ENCODE peak calls at places on chromosomes 1 and 21, in four cellular contexts. J is fibroblast of lung, D is astrocyte of the spinal cord, X is upper lobe of right lung. O is an unnamed sample.

GRCh38 chr1:108852541-108852940 is 4.4 kb downstream of the AKNAD1 start:
- DNase-seq in D (no peak), J (peak), X (no peak), O (peak)

GRCh38 chr1:156106624-156107488 is 7.7 kb upstream of the LMNA start:
- DNase-seq in J (no peak), D (no peak), X (no peak), O (peak)

GRCh38 chr1:177495878-177496277 is 325.1 kb downstream of the BRINP2 start:
- DNase-seq in J (no peak), X (no peak), D (no peak), O (peak)

GRCh38 chr1:64006276-64007051 is 197.0 kb upstream of the UBE2U start:
- DNase-seq in J (peak), X (no peak), D (peak), O (peak)

GRCh38 chr1:235078927-235079381 is 49.7 kb downstream of the TOMM20 start:
- DNase-seq in D (peak), J (peak), X (no peak), O (peak)

GRCh38 chr1:46041551-46041950 is 90.9 kb downstream of the PIK3R3 start:
- DNase-seq in X (no peak), J (no peak), D (no peak), O (no peak)

GRCh38 chr21:20486303-20486702 is 511.9 kb upstream of the NCAM2 start:
- DNase-seq in X (no peak), J (no peak), D (no peak), O (no peak)

GRCh38 chr21:27024316-27024715 is 57.4 kb upstream of the ADAMTS5 start:
- DNase-seq in D (peak), X (no peak), J (peak), O (peak)

GRCh38 chr21:43690346-43690745 is 28.6 kb upstream of the PDXK start:
- DNase-seq in X (no peak), J (no peak), D (no peak), O (no peak)

GRCh38 chr1:157237522-157237921 is 99.3 kb upstream of the ETV3 start:
- DNase-seq in X (no peak), J (no peak), D (no peak), O (no peak)

GRCh38 chr1:154838473-154838872 is 31.6 kb downstream of the KCNN3 start:
- DNase-seq in D (no peak), X (no peak), J (no peak), O (no peak)

GRCh38 chr21:45209685-45210284 is 77.9 kb downstream of the POFUT2 start:
- DNase-seq in D (no peak), J (no peak), X (peak), O (no peak)

DNA sequence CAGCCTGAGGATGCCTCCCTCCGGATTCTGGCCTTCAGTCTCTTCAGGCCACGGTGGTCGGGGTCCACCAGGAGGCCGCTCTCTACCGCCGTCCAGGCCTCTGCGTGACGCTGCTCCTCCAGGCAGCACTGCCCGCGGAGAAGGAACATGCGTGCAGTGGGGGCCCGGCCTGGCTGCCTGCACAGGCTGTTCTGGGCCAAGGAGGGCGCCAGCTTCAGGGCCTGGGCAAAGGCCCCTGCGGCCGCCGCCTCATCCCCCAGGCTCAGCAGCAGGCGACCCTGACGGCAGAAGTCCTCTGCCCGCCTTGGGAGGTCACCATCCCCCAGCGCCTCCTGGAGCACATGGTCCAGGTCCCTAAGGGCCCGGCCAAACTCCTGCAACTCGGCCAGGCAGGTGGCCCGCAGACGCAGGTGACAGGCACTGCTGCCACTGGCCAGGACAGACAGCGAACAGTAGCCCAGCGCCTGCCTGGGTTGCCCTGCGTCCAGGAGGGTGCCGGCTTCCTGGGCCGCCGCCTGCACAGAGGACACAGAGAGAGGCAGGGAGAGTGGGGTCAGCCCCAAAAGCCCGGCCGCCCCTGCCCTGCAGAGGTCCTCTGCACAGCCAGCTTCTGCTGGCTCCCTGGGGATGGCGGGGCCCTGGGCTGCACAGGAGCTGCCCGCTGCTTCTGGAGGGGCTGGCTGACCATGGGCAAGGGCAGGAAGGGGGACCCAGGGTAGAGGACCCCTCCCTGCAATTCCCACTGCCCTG is 8.7 kb upstream of the MMEL1 start:
- DNase-seq in X (peak), J (no peak), D (no peak), O (no peak)
- H3K4me3 ChIP-seq in X (peak), J (peak), D (peak), O (peak)

DNA sequence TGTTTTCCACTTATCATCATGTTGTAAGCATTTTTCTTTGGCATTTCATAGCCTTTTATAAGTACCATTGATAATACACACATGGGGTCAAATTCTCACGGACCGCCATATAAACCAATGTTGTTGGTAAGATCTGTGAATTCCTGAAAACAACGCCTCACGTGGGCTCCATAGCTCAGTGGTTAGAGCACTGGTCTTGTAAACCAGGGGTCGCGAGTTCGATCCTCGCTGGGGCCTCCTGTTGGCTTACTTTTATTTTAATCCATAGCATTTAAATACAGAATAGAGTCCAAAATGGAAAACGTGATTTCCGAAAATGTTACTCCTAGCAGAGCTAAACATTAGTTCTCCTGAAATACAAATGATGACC is 83.1 kb downstream of the HHIPL2 start:
- DNase-seq in X (peak), J (peak), D (no peak), O (peak)
- H3K4me3 ChIP-seq in X (peak), J (peak), D (peak), O (peak)

GRCh38 chr1:41382531-41383090 is 21.4 kb downstream of the FOXO6 start:
- DNase-seq in D (no peak), X (peak), J (no peak), O (no peak)
- H3K4me3 ChIP-seq in D (peak), X (peak), J (peak), O (peak)

GRCh38 chr1:226541631-226542622 is 6.6 kb upstream of the STUM start:
- DNase-seq in J (no peak), D (no peak), X (no peak), O (peak)
- H3K4me3 ChIP-seq in J (no peak), D (no peak), X (no peak), O (no peak)

O was measured in cardiac fibroblast.